ENCODE peak calls at places on chromosomes 2 and 18, in five cellular contexts. One of them, this sample, is unnamed.

GRCh38 chr2:205524656-205525055 is 157.6 kb upstream of the NRP2 start:
- DNase-seq in HepG2: no peak
- DNase-seq in K562: no peak
- DNase-seq in GM12878: no peak
- DNase-seq in WTC11: no peak
- DNase-seq in this sample: no peak

GRCh38 chr18:58045265-58046086 is 1.4 kb downstream of the NEDD4L start:
- DNase-seq in HepG2: peak
- DNase-seq in K562: no peak
- DNase-seq in GM12878: no peak
- DNase-seq in WTC11: peak
- DNase-seq in this sample: peak

GRCh38 chr18:13500891-13501887 is 225.2 kb downstream of the FAM210A start:
- DNase-seq in HepG2: no peak
- DNase-seq in K562: no peak
- DNase-seq in GM12878: no peak
- DNase-seq in WTC11: no peak
- DNase-seq in this sample: peak

GRCh38 chr2:29463181-29463900 is 348.1 kb downstream of the CLIP4 start:
- DNase-seq in HepG2: no peak
- DNase-seq in K562: no peak
- DNase-seq in GM12878: no peak
- DNase-seq in WTC11: no peak
- DNase-seq in this sample: no peak

GRCh38 chr2:20201671-20202070 is 23.3 kb downstream of the SDC1 start:
- DNase-seq in HepG2: no peak
- DNase-seq in K562: no peak
- DNase-seq in GM12878: no peak
- DNase-seq in WTC11: no peak
- DNase-seq in this sample: no peak

GRCh38 chr2:159867557-159868330 is 69.7 kb upstream of the CD302 start:
- DNase-seq in HepG2: no peak
- DNase-seq in K562: no peak
- DNase-seq in GM12878: no peak
- DNase-seq in WTC11: no peak
- DNase-seq in this sample: no peak

GRCh38 chr18:33132657-33133056 is 307.9 kb downstream of the CCDC178 start:
- DNase-seq in HepG2: no peak
- DNase-seq in K562: no peak
- DNase-seq in GM12878: no peak
- DNase-seq in WTC11: no peak
- DNase-seq in this sample: no peak

GRCh38 chr2:177317857-177318256 is 53.3 kb upstream of the NFE2L2 start:
- DNase-seq in HepG2: no peak
- DNase-seq in K562: no peak
- DNase-seq in GM12878: no peak
- DNase-seq in WTC11: no peak
- DNase-seq in this sample: no peak

GRCh38 chr18:44789704-44790103 is 109.0 kb downstream of the SETBP1 start:
- DNase-seq in HepG2: peak
- DNase-seq in K562: no peak
- DNase-seq in GM12878: no peak
- DNase-seq in WTC11: no peak
- DNase-seq in this sample: no peak

GRCh38 chr2:238151205-238151604 is 7.6 kb upstream of the ERFE start:
- DNase-seq in HepG2: no peak
- DNase-seq in K562: no peak
- DNase-seq in GM12878: no peak
- DNase-seq in WTC11: no peak
- DNase-seq in this sample: no peak

GRCh38 chr2:195820373-195820772 is 163.3 kb downstream of the SLC39A10 start:
- DNase-seq in HepG2: no peak
- DNase-seq in K562: no peak
- DNase-seq in GM12878: no peak
- DNase-seq in WTC11: no peak
- DNase-seq in this sample: no peak

GRCh38 chr2:73255907-73256617 is 22.0 kb downstream of the CCT7 start:
- DNase-seq in HepG2: no peak
- DNase-seq in K562: no peak
- DNase-seq in GM12878: no peak
- DNase-seq in WTC11: no peak
- DNase-seq in this sample: peak

GRCh38 chr2:205032093-205032551 is 486.8 kb downstream of the PARD3B start:
- DNase-seq in HepG2: no peak
- DNase-seq in K562: no peak
- DNase-seq in GM12878: no peak
- DNase-seq in WTC11: no peak
- DNase-seq in this sample: no peak

GRCh38 chr18:45978084-45978483 is 11.0 kb upstream of the EPG5 start:
- DNase-seq in HepG2: no peak
- DNase-seq in K562: no peak
- DNase-seq in GM12878: no peak
- DNase-seq in WTC11: peak
- DNase-seq in this sample: peak

GRCh38 chr2:237859533-237860272 is at the start of gene RAMP1:
- DNase-seq in HepG2: no peak
- DNase-seq in K562: no peak
- DNase-seq in GM12878: no peak
- DNase-seq in WTC11: peak
- DNase-seq in this sample: peak

GRCh38 chr2:101518470-101519172 is 43.7 kb upstream of the RFX8 start:
- DNase-seq in HepG2: peak
- DNase-seq in K562: peak
- DNase-seq in GM12878: no peak
- DNase-seq in WTC11: peak
- DNase-seq in this sample: peak

GRCh38 chr18:41695441-41695840 is 259.6 kb upstream of the PIK3C3 start:
- DNase-seq in HepG2: no peak
- DNase-seq in K562: no peak
- DNase-seq in GM12878: no peak
- DNase-seq in WTC11: no peak
- DNase-seq in this sample: no peak

GRCh38 chr2:151637284-151637781 is 96.9 kb downstream of the NEB start:
- DNase-seq in HepG2: no peak
- DNase-seq in K562: no peak
- DNase-seq in GM12878: peak
- DNase-seq in WTC11: no peak
- DNase-seq in this sample: no peak

GRCh38 chr2:109447811-109448210 is 166.0 kb downstream of the SEPTIN10 start:
- DNase-seq in HepG2: no peak
- DNase-seq in K562: no peak
- DNase-seq in GM12878: no peak
- DNase-seq in WTC11: no peak
- DNase-seq in this sample: no peak

GRCh38 chr2:68736086-68736485 is 1.5 kb downstream of the ARHGAP25 start:
- DNase-seq in HepG2: no peak
- DNase-seq in K562: no peak
- DNase-seq in GM12878: no peak
- DNase-seq in WTC11: no peak
- DNase-seq in this sample: no peak

GRCh38 chr2:106065268-106065982 is 128.7 kb downstream of the UXS1 start:
- DNase-seq in HepG2: no peak
- DNase-seq in K562: no peak
- DNase-seq in GM12878: no peak
- DNase-seq in WTC11: peak
- DNase-seq in this sample: peak

GRCh38 chr2:70514612-70515055 is 39.0 kb downstream of the TGFA start:
- DNase-seq in HepG2: peak
- DNase-seq in K562: no peak
- DNase-seq in GM12878: no peak
- DNase-seq in WTC11: no peak
- DNase-seq in this sample: no peak

GRCh38 chr18:59988098-59988706 is 88.4 kb downstream of the PMAIP1 start:
- DNase-seq in HepG2: peak
- DNase-seq in K562: peak
- DNase-seq in GM12878: no peak
- DNase-seq in WTC11: peak
- DNase-seq in this sample: peak

GRCh38 chr2:12050381-12050780 is 303.9 kb downstream of the LPIN1 start:
- DNase-seq in HepG2: peak
- DNase-seq in K562: no peak
- DNase-seq in GM12878: no peak
- DNase-seq in WTC11: no peak
- DNase-seq in this sample: no peak

GRCh38 chr2:54648256-54648655 is 75.2 kb upstream of the EML6 start:
- DNase-seq in HepG2: no peak
- DNase-seq in K562: no peak
- DNase-seq in GM12878: no peak
- DNase-seq in WTC11: no peak
- DNase-seq in this sample: no peak

GRCh38 chr2:86398911-86399474 is 42.2 kb upstream of the KDM3A start:
- DNase-seq in HepG2: no peak
- DNase-seq in K562: no peak
- DNase-seq in GM12878: no peak
- DNase-seq in WTC11: no peak
- DNase-seq in this sample: no peak

GRCh38 chr2:132550945-132551344 is 119.1 kb downstream of the LYPD1 start:
- DNase-seq in HepG2: no peak
- DNase-seq in K562: no peak
- DNase-seq in GM12878: no peak
- DNase-seq in WTC11: no peak
- DNase-seq in this sample: no peak

GRCh38 chr2:132550285-132550684 is 119.7 kb downstream of the LYPD1 start:
- DNase-seq in HepG2: no peak
- DNase-seq in K562: no peak
- DNase-seq in GM12878: no peak
- DNase-seq in WTC11: no peak
- DNase-seq in this sample: peak

GRCh38 chr2:132542953-132543569 is 126.5 kb downstream of the GPR39 start:
- DNase-seq in HepG2: no peak
- DNase-seq in K562: no peak
- DNase-seq in GM12878: no peak
- DNase-seq in WTC11: no peak
- DNase-seq in this sample: no peak

GRCh38 chr2:132544045-132544630 is 125.9 kb downstream of the LYPD1 start:
- DNase-seq in HepG2: no peak
- DNase-seq in K562: no peak
- DNase-seq in GM12878: no peak
- DNase-seq in WTC11: no peak
- DNase-seq in this sample: no peak

DNA sequence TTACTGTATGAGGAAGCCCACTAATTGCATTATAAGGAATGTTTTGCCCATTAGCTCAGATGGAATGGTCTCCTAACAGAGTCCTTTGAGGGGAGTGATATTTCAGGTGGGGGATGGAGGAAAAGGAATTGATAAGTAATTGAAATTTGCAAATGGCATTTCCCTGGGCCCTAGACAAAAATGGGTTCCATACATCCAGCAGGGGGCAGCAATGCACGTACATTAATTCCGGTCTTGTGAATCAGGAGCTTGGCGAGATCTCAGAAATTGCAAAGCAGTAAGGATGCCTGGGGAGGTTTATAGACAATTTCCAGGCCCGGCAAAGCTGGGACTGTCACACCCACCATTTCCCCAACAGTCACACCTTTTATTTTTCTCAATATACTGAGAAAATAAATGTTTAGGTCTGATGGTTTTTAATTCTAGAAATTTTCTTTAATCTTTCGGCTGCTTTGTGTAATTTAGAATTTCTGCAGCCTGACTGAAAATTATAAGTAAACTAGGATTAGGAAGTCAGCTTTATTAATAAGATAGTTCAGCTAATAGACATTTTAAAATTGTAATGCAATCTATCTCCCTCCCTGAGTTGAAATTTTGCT is 122.8 kb downstream of the LYPD1 start:
- DNase-seq in HepG2: peak
- DNase-seq in K562: peak
- DNase-seq in GM12878: peak
- DNase-seq in WTC11: peak
- DNase-seq in this sample: peak
- TF ChIP-seq CREB1 in HepG2: no peak
- TF ChIP-seq CREB1 in K562: no peak
- TF ChIP-seq CREB1 in GM12878: no peak
- TF ChIP-seq CREB1 in WTC11: no peak
- TF ChIP-seq CREB1 in this sample: no peak

DNA sequence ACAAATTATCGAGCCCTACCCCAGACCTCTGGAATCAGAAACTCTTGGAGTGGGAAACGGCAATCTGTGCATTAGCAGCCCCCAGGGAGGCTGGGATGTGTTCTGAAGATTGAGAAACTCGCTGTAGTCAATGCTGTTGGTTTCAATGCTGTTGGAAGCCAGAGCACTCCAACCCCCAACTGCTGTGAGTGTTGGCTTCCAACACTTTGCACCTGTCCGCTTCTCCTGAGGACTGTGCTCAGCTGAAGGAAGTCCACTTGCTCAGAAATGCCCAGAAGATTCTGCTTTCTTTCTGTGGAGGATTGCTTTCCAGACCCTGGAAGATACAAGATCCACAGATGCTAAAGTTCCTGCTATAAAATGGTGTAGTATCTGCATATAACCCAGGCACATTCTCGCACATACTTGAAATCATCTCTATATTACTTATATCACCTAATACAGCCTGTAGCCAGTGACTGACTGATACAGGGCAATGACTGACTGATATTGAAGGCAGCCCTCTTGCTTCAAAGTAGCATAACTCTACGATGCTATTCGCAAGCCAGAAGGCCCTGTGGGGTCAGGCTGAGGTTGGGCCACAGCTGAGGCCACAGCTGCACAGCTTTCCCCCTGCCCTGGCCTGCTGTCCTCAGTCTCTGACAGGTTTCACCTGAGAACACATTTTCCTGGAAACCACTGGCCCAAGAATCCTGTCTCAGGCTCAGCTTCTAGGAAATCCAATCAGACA is 757.7 kb upstream of the ID2 start:
- DNase-seq in HepG2: no peak
- DNase-seq in K562: no peak
- DNase-seq in GM12878: no peak
- DNase-seq in WTC11: no peak
- DNase-seq in this sample: no peak
- TF ChIP-seq CREB1 in HepG2: no peak
- TF ChIP-seq CREB1 in K562: no peak
- TF ChIP-seq CREB1 in GM12878: no peak
- TF ChIP-seq CREB1 in WTC11: no peak
- TF ChIP-seq CREB1 in this sample: no peak

GRCh38 chr18:24019641-24020331 is 5.2 kb downstream of the TTC39C start:
- DNase-seq in HepG2: no peak
- DNase-seq in K562: no peak
- DNase-seq in GM12878: peak
- DNase-seq in WTC11: no peak
- DNase-seq in this sample: no peak
- TF ChIP-seq CREB1 in HepG2: no peak
- TF ChIP-seq CREB1 in K562: no peak
- TF ChIP-seq CREB1 in GM12878: no peak
- TF ChIP-seq CREB1 in WTC11: no peak
- TF ChIP-seq CREB1 in this sample: no peak

GRCh38 chr2:9896216-9896615 is 52.9 kb downstream of the TAF1B start:
- DNase-seq in HepG2: peak
- DNase-seq in K562: no peak
- DNase-seq in GM12878: no peak
- DNase-seq in WTC11: no peak
- DNase-seq in this sample: no peak

GRCh38 chr2:9897331-9897737 is 54.1 kb downstream of the TAF1B start:
- DNase-seq in HepG2: no peak
- DNase-seq in K562: no peak
- DNase-seq in GM12878: peak
- DNase-seq in WTC11: no peak
- DNase-seq in this sample: no peak

GRCh38 chr2:9897796-9898195 is 53.7 kb upstream of the GRHL1 start:
- DNase-seq in HepG2: no peak
- DNase-seq in K562: no peak
- DNase-seq in GM12878: no peak
- DNase-seq in WTC11: no peak
- DNase-seq in this sample: peak

GRCh38 chr2:9892236-9892635 is 49.0 kb downstream of the TAF1B start:
- DNase-seq in HepG2: no peak
- DNase-seq in K562: no peak
- DNase-seq in GM12878: no peak
- DNase-seq in WTC11: no peak
- DNase-seq in this sample: no peak

GRCh38 chr2:9895669-9896068 is 52.4 kb downstream of the TAF1B start:
- DNase-seq in HepG2: peak
- DNase-seq in K562: no peak
- DNase-seq in GM12878: no peak
- DNase-seq in WTC11: no peak
- DNase-seq in this sample: no peak
- TF ChIP-seq CREB1 in HepG2: no peak
- TF ChIP-seq CREB1 in K562: no peak
- TF ChIP-seq CREB1 in GM12878: no peak
- TF ChIP-seq CREB1 in WTC11: no peak
- TF ChIP-seq CREB1 in this sample: no peak